ENCODE peak calls at places on chromosomes 16 and 17, in seven cellular contexts. B is neuronal stem cell, Q is H1, E is mesenchymal stem cell, O is mesendoderm, M is trophoblast cell, D is H9. K is an unnamed sample.

GRCh38 chr17:82613283-82614094 is 34.8 kb downstream of the WDR45B start:
- DNase-seq in E (no peak), B (no peak), M (peak), Q (no peak), D (peak), O (peak), K (no peak)

GRCh38 chr17:7685533-7686220 is 1.6 kb downstream of the TP53 start:
- DNase-seq in O (peak), B (no peak), M (peak), Q (no peak), E (peak), D (peak), K (peak)

GRCh38 chr17:65677932-65678331 is 116.5 kb upstream of the AXIN2 start:
- DNase-seq in Q (no peak), E (no peak), B (no peak), O (no peak), M (peak), D (no peak), K (peak)

GRCh38 chr17:69412336-69412735 is 2.2 kb upstream of the MAP2K6 start:
- DNase-seq in E (no peak), D (no peak), M (no peak), O (no peak), Q (no peak), B (no peak), K (no peak)

GRCh38 chr16:87375426-87376135 is 8.0 kb downstream of the FBXO31 start:
- DNase-seq in B (no peak), O (no peak), D (no peak), E (peak), M (no peak), Q (no peak), K (peak)

GRCh38 chr16:12545792-12546342 is 257.8 kb downstream of the CPPED1 start:
- DNase-seq in E (no peak), O (no peak), B (no peak), M (no peak), Q (no peak), D (no peak), K (no peak)

GRCh38 chr17:75116681-75117080 is 6.9 kb downstream of the ARMC7 start:
- DNase-seq in O (no peak), B (no peak), Q (no peak), E (no peak), D (no peak), M (no peak), K (no peak)

GRCh38 chr17:73625975-73626706 is 18.1 kb downstream of the SDK2 start:
- DNase-seq in E (no peak), M (no peak), Q (no peak), O (peak), B (no peak), D (no peak), K (no peak)

GRCh38 chr17:77439382-77440013 is 298.7 kb downstream of the SEC14L1 start:
- DNase-seq in Q (no peak), B (no peak), E (no peak), D (no peak), M (no peak), O (no peak), K (no peak)

GRCh38 chr16:73083271-73083670 is 35.3 kb upstream of the ZFHX3 start:
- DNase-seq in B (no peak), Q (no peak), E (peak), O (no peak), M (no peak), D (no peak), K (no peak)

GRCh38 chr16:52435573-52435972 is 111.4 kb downstream of the TOX3 start:
- DNase-seq in O (no peak), B (peak), M (no peak), E (no peak), Q (no peak), D (no peak), K (no peak)

GRCh38 chr17:69864531-69864930 is 210.5 kb upstream of the KCNJ16 start:
- DNase-seq in E (no peak), O (no peak), M (no peak), Q (no peak), B (no peak), D (no peak), K (peak)

GRCh38 chr17:42920922-42921321 is 20.3 kb downstream of the G6PC1 start:
- DNase-seq in B (no peak), E (no peak), Q (no peak), D (no peak), O (no peak), M (no peak), K (no peak)

GRCh38 chr17:72440961-72441360 is 320.1 kb downstream of the SOX9 start:
- DNase-seq in O (no peak), Q (no peak), B (no peak), D (no peak), E (no peak), M (no peak), K (no peak)

GRCh38 chr16:46918400-46918799 is 34.2 kb downstream of the GPT2 start:
- DNase-seq in E (no peak), B (no peak), Q (no peak), M (no peak), O (no peak), D (no peak), K (no peak)

GRCh38 chr16:46785076-46785845 is 37.1 kb upstream of the MYLK3 start:
- DNase-seq in M (no peak), O (peak), B (no peak), E (peak), D (no peak), Q (no peak), K (no peak)

GRCh38 chr16:51039638-51040331 is 111.3 kb downstream of the SALL1 start:
- DNase-seq in B (no peak), O (no peak), D (no peak), Q (no peak), E (no peak), M (no peak), K (no peak)

GRCh38 chr16:69566437-69567030 is 768 bp downstream of the NFAT5 start:
- DNase-seq in D (peak), B (peak), E (peak), O (no peak), Q (no peak), M (peak), K (peak)

GRCh38 chr16:81315271-81316175 is 761 bp downstream of the GAN start:
- DNase-seq in M (peak), Q (no peak), B (peak), D (no peak), E (peak), O (peak), K (peak)

GRCh38 chr16:87034317-87034716 is 282.9 kb downstream of the C16orf95 start:
- DNase-seq in B (no peak), D (no peak), O (no peak), Q (no peak), M (no peak), E (no peak), K (no peak)

GRCh38 chr17:31494259-31495048 is 103.0 kb downstream of the RAB11FIP4 start:
- DNase-seq in B (no peak), Q (no peak), M (peak), E (no peak), O (peak), D (no peak), K (no peak)

GRCh38 chr17:57363998-57364645 is 107.8 kb downstream of the MSI2 start:
- DNase-seq in M (no peak), O (no peak), E (no peak), D (no peak), Q (no peak), B (no peak), K (no peak)

GRCh38 chr16:1723450-1724147 is 17.6 kb downstream of the MAPK8IP3 start:
- DNase-seq in O (peak), Q (no peak), D (no peak), E (peak), B (no peak), M (peak), K (peak)

GRCh38 chr17:30922235-30922993 is 669 bp downstream of the ADAP2 start:
- DNase-seq in D (peak), Q (no peak), O (peak), E (peak), B (no peak), M (peak), K (no peak)

GRCh38 chr16:90026135-90026534 is 6.9 kb upstream of the DBNDD1 start:
- DNase-seq in D (no peak), Q (no peak), O (peak), M (no peak), E (no peak), B (no peak), K (no peak)

GRCh38 chr16:15876503-15876902 is 11.9 kb downstream of the CEP20 start:
- DNase-seq in D (no peak), Q (no peak), M (no peak), E (no peak), B (no peak), O (no peak), K (no peak)

GRCh38 chr17:62869885-62870580 is 61.9 kb upstream of the MARCHF10 start:
- DNase-seq in Q (peak), D (peak), O (peak), E (peak), M (peak), B (peak), K (peak)

GRCh38 chr17:32517982-32518381 is 31.2 kb downstream of the CDK5R1 start:
- DNase-seq in O (no peak), M (no peak), E (no peak), Q (no peak), D (no peak), B (no peak), K (no peak)

GRCh38 chr16:50430076-50430475 is 61.3 kb upstream of the BRD7 start:
- DNase-seq in B (no peak), E (no peak), O (no peak), D (no peak), Q (no peak), M (no peak), K (no peak)

GRCh38 chr17:44733753-44734152 is 25.0 kb upstream of the ADAM11 start:
- DNase-seq in M (peak), O (peak), B (no peak), E (no peak), D (peak), Q (no peak), K (no peak)

GRCh38 chr16:21647562-21648164 is 4.7 kb downstream of the IGSF6 start:
- DNase-seq in E (no peak), B (no peak), D (no peak), O (no peak), M (no peak), Q (no peak), K (no peak)

GRCh38 chr16:10497132-10498088 is 83.0 kb downstream of the EMP2 start:
- DNase-seq in D (no peak), M (no peak), E (no peak), O (no peak), B (no peak), Q (no peak), K (no peak)

GRCh38 chr16:10495031-10495345 is 85.4 kb downstream of the EMP2 start:
- DNase-seq in B (no peak), Q (no peak), E (no peak), D (no peak), M (no peak), O (no peak), K (no peak)

GRCh38 chr16:10494343-10495030 is 85.9 kb downstream of the EMP2 start:
- DNase-seq in E (no peak), B (no peak), M (peak), O (no peak), Q (no peak), D (peak), K (no peak)

GRCh38 chr16:10490141-10490540 is 90.3 kb downstream of the EMP2 start:
- DNase-seq in B (no peak), Q (no peak), D (no peak), E (no peak), M (peak), O (no peak), K (no peak)

DNA sequence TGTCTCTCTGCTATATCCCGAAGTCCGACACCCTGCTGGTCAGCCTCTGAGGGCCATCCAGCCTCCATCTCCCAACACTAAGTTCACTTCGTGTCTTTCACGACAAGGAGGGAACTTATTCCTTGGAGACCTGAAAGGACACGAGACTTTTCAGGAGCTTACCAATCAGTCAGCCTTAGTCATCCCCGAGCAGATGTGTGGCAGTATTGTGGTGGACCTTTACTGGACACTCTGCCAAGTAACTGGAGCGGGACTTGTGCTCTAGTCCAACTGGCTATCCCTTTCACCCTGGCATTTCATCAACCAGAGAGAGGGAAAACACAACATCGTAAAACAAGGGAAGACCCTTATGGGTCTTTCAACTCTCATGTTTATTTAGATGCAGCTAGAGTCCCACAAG is 87.1 kb downstream of the EMP2 start:
- DNase-seq in M (no peak), E (no peak), D (no peak), Q (no peak), O (no peak), B (no peak), K (no peak)
- H3K18ac ChIP-seq in M (no peak), E (no peak), D (no peak), Q (no peak), O (no peak), B (no peak), K (no peak)

GRCh38 chr17:79519601-79520000 is 91.2 kb downstream of the RBFOX3 start:
- DNase-seq in B (no peak), D (no peak), Q (no peak), M (no peak), O (no peak), E (no peak), K (no peak)

GRCh38 chr17:79520134-79520892 is 90.5 kb downstream of the RBFOX3 start:
- DNase-seq in D (no peak), B (no peak), O (no peak), Q (no peak), E (no peak), M (no peak), K (no peak)

GRCh38 chr17:79517812-79518211 is 93.0 kb downstream of the RBFOX3 start:
- DNase-seq in B (no peak), E (no peak), Q (no peak), O (no peak), D (no peak), M (no peak), K (no peak)

GRCh38 chr17:79519152-79519523 is 91.7 kb downstream of the RBFOX3 start:
- DNase-seq in E (no peak), O (no peak), B (no peak), M (no peak), D (no peak), Q (no peak), K (no peak)

DNA sequence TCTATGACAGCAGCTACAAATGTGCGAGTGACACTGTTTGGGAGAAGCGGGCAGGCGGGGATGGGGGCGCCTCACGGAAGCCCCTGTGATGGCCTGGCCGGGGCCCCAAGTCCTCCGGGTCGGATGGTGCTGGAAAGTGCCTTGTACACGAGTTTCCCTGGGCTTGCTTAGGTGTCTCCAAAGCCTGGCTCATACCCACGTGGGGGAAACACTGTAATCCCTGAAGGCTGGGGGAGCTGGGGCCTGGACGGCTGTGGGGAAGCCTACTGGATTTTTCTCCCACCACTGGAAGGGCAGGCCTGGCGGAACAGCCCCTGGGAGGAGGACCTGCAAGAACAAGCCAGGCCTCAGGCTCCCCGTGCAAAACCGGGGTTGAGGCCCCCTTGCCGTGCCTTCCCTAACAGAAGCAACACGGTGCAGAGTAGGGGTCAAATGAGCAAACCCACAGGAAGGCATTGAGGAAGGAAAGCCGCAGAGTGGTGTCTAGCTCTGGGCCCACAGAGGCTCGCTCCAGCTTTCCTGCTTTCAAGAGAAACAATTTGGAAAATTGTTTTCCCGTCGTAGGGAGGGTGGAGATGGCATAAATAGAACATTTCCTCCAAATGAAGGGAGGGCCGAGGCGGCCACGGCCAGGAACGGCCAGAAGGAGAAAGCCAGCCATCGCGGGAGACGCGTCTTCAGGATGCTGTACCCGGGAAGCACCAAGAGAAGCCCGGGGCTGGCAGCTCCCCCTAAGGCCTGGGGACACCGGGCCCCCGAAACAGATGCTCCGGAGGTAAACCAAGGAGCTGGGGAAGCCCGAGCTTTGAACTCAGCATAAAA is 92.3 kb downstream of the RBFOX3 start:
- DNase-seq in O (no peak), B (no peak), Q (no peak), M (no peak), E (no peak), D (no peak), K (no peak)
- H3K18ac ChIP-seq in O (no peak), B (peak), Q (no peak), M (no peak), E (no peak), D (no peak), K (no peak)

GRCh38 chr17:16994626-16995025 is 22.7 kb upstream of the TNFRSF13B start:
- DNase-seq in D (no peak), B (no peak), E (no peak), O (no peak), M (no peak), Q (no peak), K (no peak)

GRCh38 chr17:16999931-17000625 is 28.2 kb upstream of the TNFRSF13B start:
- DNase-seq in E (no peak), D (no peak), B (no peak), O (no peak), Q (no peak), M (no peak), K (no peak)

GRCh38 chr17:16997514-16998429 is 25.9 kb upstream of the TNFRSF13B start:
- DNase-seq in M (peak), E (no peak), Q (no peak), D (no peak), B (no peak), O (no peak), K (no peak)

GRCh38 chr17:16991349-16992009 is 19.6 kb upstream of the TNFRSF13B start:
- DNase-seq in E (peak), D (peak), B (peak), Q (peak), M (peak), O (peak), K (peak)

DNA sequence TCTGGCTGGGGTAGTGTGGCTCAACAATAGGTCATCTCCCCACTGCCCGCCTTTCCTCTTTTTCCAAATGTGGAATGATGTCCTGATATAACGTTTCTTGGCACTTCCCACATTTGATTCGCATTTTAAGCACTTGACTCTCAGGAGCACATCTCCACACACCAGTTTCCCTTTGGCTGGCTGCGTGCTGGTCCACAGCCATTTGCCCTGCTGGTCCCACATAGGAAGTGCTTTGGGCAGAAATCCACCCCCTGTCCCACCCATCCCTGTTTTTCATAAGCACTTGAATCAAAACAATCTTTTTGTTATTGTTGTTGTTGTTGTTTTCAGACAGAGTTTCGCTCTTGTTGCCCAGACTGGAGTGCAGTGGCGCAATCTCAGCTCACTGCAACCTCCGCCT is 24.0 kb upstream of the TNFRSF13B start:
- DNase-seq in O (no peak), Q (no peak), D (no peak), B (no peak), E (no peak), M (no peak), K (no peak)
- H3K18ac ChIP-seq in O (no peak), Q (no peak), D (no peak), B (no peak), E (no peak), M (no peak), K (no peak)

DNA sequence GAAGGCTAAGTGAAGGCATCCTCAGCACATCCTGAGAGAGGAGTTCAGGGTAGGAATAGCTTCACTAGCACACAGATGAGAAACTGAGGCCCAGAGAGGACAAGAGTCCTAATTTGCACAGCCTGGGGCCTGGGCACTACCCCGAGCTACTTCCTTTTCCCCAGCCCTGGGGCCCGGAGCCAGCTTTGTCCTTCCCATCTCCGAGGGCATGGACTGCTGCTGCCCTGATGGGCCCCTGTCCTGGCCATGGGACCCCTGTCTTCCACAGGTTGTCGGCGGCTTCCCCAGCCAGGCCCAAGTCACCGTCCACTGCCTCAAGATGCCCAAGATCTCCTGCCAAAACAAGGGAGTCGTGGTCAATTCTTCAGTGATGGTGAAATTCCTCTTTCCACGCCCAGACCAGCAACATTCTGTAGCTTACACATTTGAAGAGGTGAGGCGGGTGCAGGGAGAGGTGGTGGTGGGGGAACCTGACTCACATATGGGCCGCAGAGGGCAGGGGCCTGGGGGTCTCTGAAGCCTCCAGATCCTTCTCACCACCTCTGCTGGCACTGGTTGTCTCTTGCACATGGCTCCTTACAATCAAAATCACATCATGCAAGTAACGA is 11.4 kb upstream of the NLRC5 start:
- DNase-seq in M (peak), Q (no peak), D (no peak), E (no peak), B (no peak), O (no peak), K (no peak)
- H3K18ac ChIP-seq in M (no peak), Q (no peak), D (no peak), E (no peak), B (no peak), O (no peak), K (no peak)

DNA sequence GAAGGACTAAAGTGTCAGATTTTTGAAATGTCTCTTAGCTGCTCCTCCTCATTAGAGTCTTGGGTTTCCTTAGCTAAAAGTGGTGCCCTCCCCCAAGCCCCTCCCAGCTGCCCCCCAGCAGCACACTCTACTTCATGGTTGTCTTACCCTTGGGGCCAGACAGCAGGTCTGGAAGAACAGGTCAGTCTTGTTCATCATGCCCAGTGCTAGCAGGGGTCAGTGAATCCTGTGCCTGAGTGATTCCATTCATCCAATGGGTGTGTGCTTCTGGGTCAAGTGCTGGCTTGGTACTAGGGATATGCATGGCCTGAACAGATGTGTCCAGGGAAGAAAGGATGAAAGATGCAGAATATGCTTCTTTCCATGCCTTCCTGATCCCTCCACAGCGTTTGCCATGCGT is 93.2 kb downstream of the GNAO1 start:
- DNase-seq in Q (no peak), M (peak), E (no peak), O (no peak), B (no peak), D (no peak), K (no peak)
- H3K18ac ChIP-seq in Q (peak), M (no peak), E (no peak), O (no peak), B (peak), D (no peak), K (no peak)